ENCODE peak calls at places on chromosomes 11 and 22, in nine cellular contexts. I is NB4, Z is OCI-LY7, D is AG10803, C is fibroblast of lung, P is pancreas, J is left ventricle myocardium inferior, U is WERI-Rb-1, M is heart left ventricle. Q is an unnamed sample.

GRCh38 chr22:47435204-47435487 is 672.7 kb downstream of the TBC1D22A start:
- DNase-seq in I (no peak), Z (no peak), D (no peak), C (no peak), P (no peak), J (no peak), U (no peak), M (no peak), Q (no peak)

GRCh38 chr22:29072193-29072978 is 449 bp upstream of the KREMEN1 start:
- DNase-seq in I (peak; percentile 70), Z (peak; percentile 72), D (peak; percentile 61), C (peak; percentile 48), P (peak; percentile 97), J (peak; percentile 90), U (peak; percentile 89), M (peak; percentile 90), Q (peak; percentile 87)

GRCh38 chr11:57485217-57486007 is 25.1 kb downstream of the RTN4RL2 start:
- DNase-seq in I (peak; percentile 92), Z (no peak), D (no peak), C (no peak), P (no peak), J (no peak), U (no peak), M (no peak), Q (no peak)

GRCh38 chr11:87405843-87406242 is 368.1 kb downstream of the TMEM135 start:
- DNase-seq in I (no peak), Z (no peak), D (peak; percentile 3), C (no peak), P (no peak), J (no peak), U (no peak), M (peak; percentile 33), Q (no peak)

GRCh38 chr11:119120639-119121007 is 757 bp upstream of the HINFP start:
- DNase-seq in I (peak; percentile 39), Z (no peak), D (peak; percentile 77), C (peak; percentile 78), P (no peak), J (no peak), U (peak; percentile 52), M (no peak), Q (no peak)

GRCh38 chr11:18064035-18064434 is 18.0 kb upstream of the TPH1 start:
- DNase-seq in I (no peak), Z (no peak), D (no peak), C (no peak), P (peak; percentile 67), J (no peak), U (peak; percentile 42), M (no peak), Q (no peak)

GRCh38 chr22:17742528-17742902 is 31.8 kb downstream of the BID start:
- DNase-seq in I (peak; percentile 70), Z (peak; percentile 87), D (peak; percentile 51), C (peak; percentile 61), P (peak; percentile 31), J (peak; percentile 51), U (peak; percentile 86), M (peak; percentile 62), Q (peak; percentile 23)

GRCh38 chr11:2940166-2940929 is 11.1 kb upstream of the PHLDA2 start:
- DNase-seq in I (no peak), Z (no peak), D (peak; percentile 58), C (no peak), P (no peak), J (peak; percentile 52), U (no peak), M (peak; percentile 65), Q (no peak)

GRCh38 chr11:13149991-13150390 is 127.6 kb upstream of the BMAL1 start:
- DNase-seq in I (no peak), Z (no peak), D (no peak), C (no peak), P (no peak), J (no peak), U (no peak), M (no peak), Q (no peak)

GRCh38 chr11:2518983-2519340 is 74.2 kb downstream of the KCNQ1 start:
- DNase-seq in I (no peak), Z (no peak), D (no peak), C (no peak), P (peak; percentile 1), J (peak; percentile 10), U (peak; percentile 4), M (no peak), Q (peak; percentile 4)

GRCh38 chr11:10460611-10461275 is 5.7 kb downstream of the AMPD3 start:
- DNase-seq in I (no peak), Z (peak; percentile 47), D (no peak), C (no peak), P (no peak), J (no peak), U (no peak), M (no peak), Q (no peak)
- H3K4me3 ChIP-seq in I (no peak overlapping the region), Z (peak overlapping the region; percentile 17), D (no peak overlapping the region), C (no peak overlapping the region), P (no peak overlapping the region), J (no peak overlapping the region), U (no peak overlapping the region), M (no peak overlapping the region), Q (no peak overlapping the region)

DNA sequence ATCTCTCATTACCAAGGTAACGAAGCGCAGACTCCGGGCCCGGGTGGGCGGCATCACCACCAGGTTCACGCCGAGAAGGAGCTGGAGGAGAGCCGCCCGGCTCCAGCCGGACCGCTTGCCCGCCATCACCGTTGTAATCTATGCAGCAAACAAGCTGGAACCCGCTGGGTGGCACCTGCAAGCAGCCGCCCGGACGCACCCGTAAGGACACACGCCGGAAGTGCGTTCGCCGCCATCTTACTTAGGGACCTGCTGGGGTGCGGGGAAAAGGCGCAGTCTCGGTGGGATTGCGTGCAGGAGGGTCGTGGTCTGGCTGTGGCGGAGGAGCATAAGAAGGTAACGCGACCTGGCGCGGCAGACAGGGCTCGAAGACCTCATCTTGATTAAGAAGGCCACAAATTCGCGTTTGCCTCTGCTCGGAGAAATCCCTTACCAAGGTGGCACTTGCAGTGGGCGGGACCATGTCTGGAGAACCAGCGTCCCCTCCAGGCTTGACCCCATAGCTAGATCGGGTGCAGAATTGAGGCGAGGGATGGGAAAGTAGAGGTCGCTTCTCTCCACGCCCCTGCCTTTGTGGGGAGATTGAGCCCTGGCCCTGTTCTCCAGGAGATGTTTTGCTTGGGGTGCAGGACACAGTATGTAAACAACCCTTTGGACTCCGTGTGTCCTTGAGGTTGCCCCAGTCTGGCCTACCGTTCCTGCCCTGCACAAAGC is at the start of gene ACP2:
- DNase-seq in I (peak; percentile 92), Z (peak; percentile 96), D (peak; percentile 87), C (peak; percentile 87), P (peak; percentile 81), J (peak; percentile 87), U (peak; percentile 90), M (peak; percentile 93), Q (peak; percentile 83)
- TF ChIP-seq CTCF in I (peak; percentile 24), Z (peak; percentile 70), D (peak; percentile 45), C (peak; percentile 12), P (no peak), J (peak; percentile 36), U (peak; percentile 64), M (no peak), Q (peak; percentile 36)

GRCh38 chr11:290621-291231 is 1.8 kb downstream of the PGGHG start:
- DNase-seq in I (no peak), Z (no peak), D (no peak), C (no peak), P (peak; percentile 10), J (peak; percentile 12), U (no peak), M (peak; percentile 29), Q (no peak)

GRCh38 chr11:287821-288327 is 1.1 kb upstream of the PGGHG start:
- DNase-seq in I (no peak), Z (no peak), D (no peak), C (no peak), P (no peak), J (peak; percentile 18), U (no peak), M (peak; percentile 22), Q (peak; percentile 9)

GRCh38 chr11:289706-290620 is 1.0 kb downstream of the PGGHG start:
- DNase-seq in I (no peak), Z (no peak), D (no peak), C (no peak), P (peak; percentile 45), J (peak; percentile 13), U (peak; percentile 10), M (peak; percentile 18), Q (no peak)

GRCh38 chr11:288328-289144 is at the start of gene PGGHG:
- DNase-seq in I (peak; percentile 73), Z (no peak), D (peak; percentile 39), C (peak; percentile 8), P (peak; percentile 84), J (peak; percentile 88), U (peak; percentile 74), M (peak; percentile 89), Q (no peak)

DNA sequence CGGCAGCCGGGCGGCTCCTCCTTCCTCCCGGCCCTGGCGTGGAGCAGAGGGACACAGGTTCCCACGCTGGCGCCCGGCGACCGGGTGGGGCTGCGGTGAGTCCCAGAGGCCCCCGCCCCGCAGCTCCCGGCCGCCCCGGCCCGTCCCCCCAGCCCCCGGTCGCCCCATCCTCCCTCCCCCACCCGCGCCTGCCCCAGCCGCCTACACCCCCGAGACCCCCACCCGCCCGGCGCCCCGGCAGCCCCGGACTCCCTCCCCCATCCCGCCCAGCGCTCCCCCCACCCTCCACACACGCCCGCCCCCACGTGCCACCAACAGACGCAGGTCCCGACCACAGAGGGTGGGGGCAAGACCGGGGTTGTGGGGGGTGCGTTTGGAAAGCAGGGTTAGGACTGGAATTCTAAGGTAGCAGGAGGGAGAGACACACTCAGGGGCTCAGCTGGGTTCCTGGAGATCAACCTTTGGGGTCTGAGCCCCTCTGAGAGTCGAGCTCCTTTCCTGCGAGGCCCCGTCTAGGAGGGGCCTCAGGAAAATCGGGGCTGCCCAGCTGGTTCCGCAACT is 299 bp downstream of the PGGHG start:
- DNase-seq in I (no peak), Z (no peak), D (no peak), C (no peak), P (peak; percentile 43), J (no peak), U (peak; percentile 11), M (no peak), Q (peak; percentile 8)
- H3K4me3 ChIP-seq in I (peak overlapping the region; percentile 34), Z (no peak overlapping the region), D (peak overlapping the region; percentile 56), C (peak overlapping the region; percentile 34), P (peak overlapping the region; percentile 82), J (peak overlapping the region; percentile 81), U (peak overlapping the region; percentile 40), M (peak overlapping the region; percentile 69), Q (peak overlapping the region; percentile 41)

GRCh38 chr22:41952713-41953112 is 763 bp downstream of the SMIM45 start:
- DNase-seq in I (no peak), Z (no peak), D (no peak), C (no peak), P (no peak), J (no peak), U (no peak), M (no peak), Q (no peak)

GRCh38 chr22:41963453-41964105 is 5.7 kb upstream of the SEPTIN3 start:
- DNase-seq in I (no peak), Z (no peak), D (peak; percentile 66), C (peak; percentile 60), P (no peak), J (no peak), U (peak; percentile 56), M (no peak), Q (no peak)

DNA sequence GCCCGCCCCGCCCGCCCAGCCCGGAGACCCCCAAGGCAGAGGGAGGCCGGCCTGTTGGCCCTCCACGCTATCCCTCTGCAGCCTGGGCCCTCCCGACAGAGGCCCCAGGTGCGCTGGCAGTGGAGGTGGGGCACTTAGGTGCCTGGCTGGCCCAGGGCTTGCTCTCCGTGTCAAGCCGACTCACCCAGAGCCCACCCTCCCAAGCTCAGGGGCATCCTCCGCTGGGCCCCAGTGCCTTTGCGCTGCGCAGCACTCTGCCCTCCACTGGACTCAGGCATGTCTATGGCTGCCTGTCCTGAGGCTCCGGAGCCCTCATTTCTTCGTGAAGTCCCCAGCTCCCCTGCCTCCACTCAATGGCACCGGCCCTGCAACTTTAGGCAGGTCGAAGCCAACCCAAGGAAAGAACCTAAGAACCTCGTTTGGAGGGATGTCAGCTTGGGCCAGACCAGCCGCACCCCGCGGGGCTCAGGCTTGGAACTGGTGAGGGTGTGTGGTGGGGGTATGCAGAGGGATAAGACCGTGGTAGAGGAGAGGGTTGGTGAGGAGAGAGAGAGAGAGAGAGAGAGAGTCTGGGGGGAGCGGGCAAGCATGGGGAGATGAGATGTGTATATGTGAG is 6.1 kb downstream of the SMIM45 start:
- DNase-seq in I (no peak), Z (no peak), D (no peak), C (no peak), P (no peak), J (no peak), U (no peak), M (no peak), Q (no peak)
- TF ChIP-seq CTCF in I (no peak), Z (no peak), D (no peak), C (no peak), P (no peak), J (peak; percentile 42), U (no peak), M (no peak), Q (no peak)

Q was measured in gastrocnemius medialis.